ENCODE peak calls at places on chromosomes 2 and 18, in eight cellular contexts. U is H1, T is endothelial cell of umbilical vein, H is HCT116, I is SK-N-SH, R is GM12878, Z is HepG2, K is K562. Q is an unnamed sample.

GRCh38 chr2:71736986-71737385 is 283.6 kb downstream of the DYSF start:
- DNase-seq in U (no peak), T (no peak), H (no peak), I (peak), R (no peak), Z (no peak), K (no peak), Q (no peak)

GRCh38 chr2:24334245-24334633 is 26.1 kb downstream of the ITSN2 start:
- DNase-seq in U (no peak), T (no peak), H (no peak), I (no peak), R (no peak), Z (peak), K (no peak), Q (no peak)

GRCh38 chr2:163580757-163581156 is 155.1 kb downstream of the FIGN start:
- DNase-seq in U (no peak), T (no peak), H (no peak), I (no peak), R (no peak), Z (no peak), K (no peak), Q (no peak)

GRCh38 chr18:36829362-36830140 is 624 bp downstream of the KIAA1328 start:
- DNase-seq in U (no peak), T (no peak), H (no peak), I (no peak), R (no peak), Z (peak), K (no peak), Q (no peak)

GRCh38 chr2:55153564-55154315 is 78.4 kb downstream of the CLHC1 start:
- DNase-seq in U (no peak), T (no peak), H (no peak), I (no peak), R (no peak), Z (no peak), K (no peak), Q (no peak)

GRCh38 chr2:196823750-196824149 is 14.6 kb upstream of the C2orf66 start:
- DNase-seq in U (no peak), T (peak), H (no peak), I (no peak), R (no peak), Z (no peak), K (no peak), Q (no peak)

GRCh38 chr2:13996527-13996926 is 636.0 kb upstream of the LRATD1 start:
- DNase-seq in U (no peak), T (no peak), H (no peak), I (no peak), R (no peak), Z (no peak), K (no peak), Q (no peak)

GRCh38 chr18:37476182-37476581 is 89.4 kb downstream of the CELF4 start:
- DNase-seq in U (no peak), T (peak), H (peak), I (peak), R (no peak), Z (peak), K (peak), Q (no peak)

GRCh38 chr2:223487447-223487846 is 114.7 kb downstream of the SCG2 start:
- DNase-seq in U (no peak), T (no peak), H (no peak), I (no peak), R (no peak), Z (no peak), K (no peak), Q (no peak)

GRCh38 chr2:84458436-84459027 is 548 bp downstream of the SUCLG1 start:
- DNase-seq in U (no peak), T (peak), H (no peak), I (peak), R (no peak), Z (peak), K (peak), Q (no peak)

GRCh38 chr2:235032466-235032865 is 80.6 kb downstream of the SH3BP4 start:
- DNase-seq in U (no peak), T (no peak), H (no peak), I (no peak), R (no peak), Z (no peak), K (no peak), Q (no peak)

GRCh38 chr18:3175195-3175758 is 44.5 kb downstream of the MYOM1 start:
- DNase-seq in U (no peak), T (no peak), H (no peak), I (no peak), R (no peak), Z (no peak), K (no peak), Q (no peak)
- H3K4me3 ChIP-seq in U (no peak), T (no peak), H (no peak), I (no peak), R (no peak), Z (no peak), K (no peak), Q (no peak)

GRCh38 chr2:47225061-47225783 is 70.1 kb upstream of the STPG4 start:
- DNase-seq in U (no peak), T (peak), H (peak), I (peak), R (no peak), Z (peak), K (peak), Q (no peak)
- TF ChIP-seq POLR2AphosphoS5 in U (no peak), T (peak), H (peak), I (peak), R (no peak), Z (no peak), K (no peak), Q (no peak)

GRCh38 chr2:65315042-65315441 is 87.4 kb downstream of the ACTR2 start:
- DNase-seq in U (no peak), T (no peak), H (no peak), I (no peak), R (no peak), Z (no peak), K (no peak), Q (no peak)
- H3K9ac ChIP-seq in U (no peak), T (no peak), H (no peak), I (no peak), R (no peak), Z (no peak), K (no peak), Q (no peak)

GRCh38 chr2:241010531-241011295 is 12.3 kb downstream of the SNED1 start:
- DNase-seq in U (no peak), T (no peak), H (no peak), I (peak), R (no peak), Z (no peak), K (no peak), Q (no peak)
- H3K4me3 ChIP-seq in U (no peak), T (no peak), H (no peak), I (no peak), R (no peak), Z (peak), K (no peak), Q (peak)

GRCh38 chr2:59217360-59217759 is 976.2 kb upstream of the FANCL start:
- DNase-seq in U (no peak), T (no peak), H (no peak), I (no peak), R (no peak), Z (no peak), K (no peak), Q (no peak)
- TF ChIP-seq POLR2AphosphoS5 in U (no peak), T (no peak), H (no peak), I (no peak), R (no peak), Z (no peak), K (no peak), Q (no peak)

GRCh38 chr2:237413293-237414055 is 490 bp downstream of the COL6A3 start:
- DNase-seq in U (no peak), T (no peak), H (no peak), I (no peak), R (no peak), Z (no peak), K (no peak), Q (no peak)

GRCh38 chr2:237414056-237414661 is at the start of gene COL6A3:
- DNase-seq in U (no peak), T (no peak), H (no peak), I (no peak), R (no peak), Z (no peak), K (no peak), Q (no peak)

GRCh38 chr2:237410949-237411635 is 2.9 kb downstream of the COL6A3 start:
- DNase-seq in U (no peak), T (no peak), H (no peak), I (no peak), R (no peak), Z (no peak), K (no peak), Q (no peak)

GRCh38 chr2:237412646-237413292 is 1.2 kb downstream of the COL6A3 start:
- DNase-seq in U (no peak), T (no peak), H (no peak), I (no peak), R (no peak), Z (no peak), K (no peak), Q (no peak)

GRCh38 chr2:237411683-237412349 is 2.1 kb downstream of the COL6A3 start:
- DNase-seq in U (no peak), T (no peak), H (no peak), I (no peak), R (no peak), Z (no peak), K (no peak), Q (no peak)
- H3K9ac ChIP-seq in U (no peak), T (no peak), H (no peak), I (peak), R (no peak), Z (no peak), K (no peak), Q (no peak)

GRCh38 chr2:172102858-172103359 is at the start of gene DLX2:
- DNase-seq in U (peak), T (peak), H (peak), I (peak), R (no peak), Z (peak), K (peak), Q (no peak)

GRCh38 chr2:172107690-172108586 is 5.2 kb upstream of the DLX2 start:
- DNase-seq in U (no peak), T (no peak), H (no peak), I (peak), R (no peak), Z (no peak), K (no peak), Q (no peak)

GRCh38 chr2:172103471-172104292 is 982 bp upstream of the DLX2 start:
- DNase-seq in U (no peak), T (peak), H (peak), I (peak), R (peak), Z (peak), K (peak), Q (no peak)

GRCh38 chr2:172106128-172106961 is 3.6 kb upstream of the DLX2 start:
- DNase-seq in U (no peak), T (peak), H (no peak), I (peak), R (no peak), Z (peak), K (no peak), Q (no peak)

DNA sequence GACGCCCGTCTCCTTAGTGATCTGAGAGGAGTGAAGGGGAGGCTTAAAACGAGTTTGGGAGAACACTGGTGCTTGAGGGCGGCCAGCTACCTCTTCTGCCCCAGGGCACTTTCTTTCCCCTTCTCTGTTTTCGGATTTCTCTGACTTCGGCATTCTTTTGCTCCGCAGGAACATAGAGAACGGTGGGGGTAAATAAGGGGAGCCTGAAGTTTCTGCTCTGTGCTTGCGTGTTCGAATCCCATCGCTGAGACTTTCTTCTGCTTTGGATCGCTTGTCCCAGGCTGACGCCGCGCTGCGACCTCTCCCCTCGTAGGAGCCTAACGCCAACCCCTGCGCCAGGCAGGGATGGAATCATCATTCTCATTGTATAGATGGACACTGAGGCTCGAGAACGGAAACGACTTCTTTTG is 3.0 kb upstream of the DLX2 start:
- DNase-seq in U (no peak), T (no peak), H (no peak), I (peak), R (no peak), Z (no peak), K (no peak), Q (no peak)
- H3K4me3 ChIP-seq in U (peak), T (no peak), H (no peak), I (peak), R (peak), Z (peak), K (no peak), Q (no peak)

DNA sequence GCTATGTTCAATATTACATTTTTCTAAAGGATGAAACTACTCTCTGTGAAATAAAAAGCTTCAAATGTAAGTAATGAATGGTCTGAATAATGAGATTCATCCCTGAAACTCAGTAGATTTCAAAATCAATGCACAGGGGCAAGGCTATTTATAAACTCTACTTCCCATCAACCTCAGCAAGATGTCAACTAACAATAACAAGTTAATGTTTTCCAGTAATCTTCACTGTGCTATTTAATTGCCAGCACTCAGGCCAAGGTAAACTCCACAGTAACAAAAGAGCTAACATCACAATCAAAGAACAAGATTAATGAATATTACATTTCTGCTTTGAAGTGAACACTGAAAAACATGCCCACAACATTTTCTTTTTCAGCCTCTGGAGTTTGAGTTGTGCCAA is 144.3 kb upstream of the ZFP36L2 start:
- DNase-seq in U (no peak), T (peak), H (no peak), I (no peak), R (no peak), Z (no peak), K (no peak), Q (no peak)
- TF ChIP-seq POLR2AphosphoS5 in U (no peak), T (no peak), H (no peak), I (no peak), R (no peak), Z (no peak), K (no peak), Q (no peak)

Q was measured in SK-N-MC.